ENCODE peak calls at places on chromosome 12, in four cellular contexts. R is HepG2, G is GM12878, Q is K562. H is an unnamed sample.
A peak's percentile ranks its signal among the peaks of the same experiment; 100 is the strongest.

GRCh38 chr12:94867066-94867855 is 136.2 kb downstream of the NDUFA12 start:
- DNase-seq in R (no peak), G (no peak), Q (no peak), H (no peak)

GRCh38 chr12:113203852-113204760 is 17.2 kb upstream of the TPCN1 start:
- DNase-seq in R (peak; percentile 12), G (no peak), Q (no peak), H (no peak)

GRCh38 chr12:14443531-14443930 is 78.0 kb downstream of the ATF7IP start:
- DNase-seq in R (no peak), G (no peak), Q (no peak), H (no peak)

GRCh38 chr12:96343347-96343954 is 56.8 kb downstream of the CDK17 start:
- DNase-seq in R (no peak), G (peak; percentile 79), Q (no peak), H (no peak)

GRCh38 chr12:39807043-39807442 is 187.4 kb upstream of the ABCD2 start:
- DNase-seq in R (peak; percentile 45), G (no peak), Q (peak; percentile 63), H (peak; percentile 48)

GRCh38 chr12:7937867-7938506 is 2.0 kb upstream of the SLC2A3 start:
- DNase-seq in R (no peak), G (no peak), Q (peak; percentile 24), H (no peak)

GRCh38 chr12:6607751-6608591 is 792 bp upstream of the CHD4 start:
- DNase-seq in R (peak; percentile 56), G (peak; percentile 67), Q (peak; percentile 68), H (peak; percentile 42)

GRCh38 chr12:60539592-60539991 is 943.8 kb downstream of the SLC16A7 start:
- DNase-seq in R (no peak), G (no peak), Q (no peak), H (no peak)

GRCh38 chr12:3003593-3003992 is 44.4 kb downstream of the TEAD4 start:
- DNase-seq in R (no peak), G (no peak), Q (no peak), H (no peak)

GRCh38 chr12:112928978-112929377 is 9.3 kb upstream of the OAS3 start:
- DNase-seq in R (no peak), G (no peak), Q (no peak), H (no peak)

GRCh38 chr12:34393821-34394150 is 371.5 kb downstream of the ALG10 start:
- DNase-seq in R (no peak), G (no peak), Q (no peak), H (no peak)

GRCh38 chr12:7190268-7191055 is 976 bp downstream of the PEX5 start:
- DNase-seq in R (peak; percentile 12), G (no peak), Q (no peak), H (no peak)

GRCh38 chr12:1463073-1463905 is 131.1 kb downstream of the FBXL14 start:
- DNase-seq in R (no peak), G (no peak), Q (peak; percentile 27), H (no peak)

GRCh38 chr12:116591608-116592115 is 32.5 kb downstream of the MAP1LC3B2 start:
- DNase-seq in R (no peak), G (no peak), Q (no peak), H (no peak)

GRCh38 chr12:132373967-132374820 is 44.8 kb upstream of the GALNT9 start:
- DNase-seq in R (no peak), G (no peak), Q (no peak), H (no peak)

GRCh38 chr12:104750061-104750460 is 208.0 kb downstream of the SLC41A2 start:
- DNase-seq in R (no peak), G (no peak), Q (no peak), H (no peak)

GRCh38 chr12:126212827-126213226 is 1147.6 kb downstream of the AACS start:
- DNase-seq in R (no peak), G (no peak), Q (no peak), H (no peak)

GRCh38 chr12:75825686-75826085 is 205.9 kb downstream of the PHLDA1 start:
- DNase-seq in R (no peak), G (no peak), Q (no peak), H (no peak)

GRCh38 chr12:117025481-117026151 is 73.6 kb downstream of the TESC start:
- DNase-seq in R (peak; percentile 68), G (no peak), Q (peak; percentile 79), H (peak; percentile 82)

GRCh38 chr12:115320451-115320850 is 636.5 kb upstream of the TBX3 start:
- DNase-seq in R (no peak), G (no peak), Q (no peak), H (no peak)

GRCh38 chr12:8078400-8078799 is 3.7 kb upstream of the NECAP1 start:
- DNase-seq in R (no peak), G (no peak), Q (no peak), H (no peak)

GRCh38 chr12:68012712-68013111 is 23.5 kb downstream of the IFNG-AS1 start:
- DNase-seq in R (no peak), G (peak; percentile 33), Q (no peak), H (no peak)

GRCh38 chr12:90250766-90251165 is 542.1 kb upstream of the ATP2B1 start:
- DNase-seq in R (no peak), G (no peak), Q (no peak), H (no peak)

GRCh38 chr12:93149228-93149627 is 220.1 kb upstream of the EEA1 start:
- DNase-seq in R (no peak), G (no peak), Q (no peak), H (no peak)
- TF ChIP-seq SP1 in R (no peak), G (no peak), Q (no peak), H (no peak)

GRCh38 chr12:108700833-108701450 is 30.4 kb downstream of the CORO1C start:
- DNase-seq in R (no peak), G (no peak), Q (no peak), H (peak; percentile 18)
- TF ChIP-seq FOXM1 in R (no peak), G (no peak), Q (no peak), H (no peak)

GRCh38 chr12:10364839-10365681 is 24.8 kb downstream of the KLRK1 start:
- DNase-seq in R (peak; percentile 53), G (peak; percentile 53), Q (no peak), H (peak; percentile 45)
- TF ChIP-seq SP1 in R (no peak), G (no peak), Q (no peak), H (no peak)

DNA sequence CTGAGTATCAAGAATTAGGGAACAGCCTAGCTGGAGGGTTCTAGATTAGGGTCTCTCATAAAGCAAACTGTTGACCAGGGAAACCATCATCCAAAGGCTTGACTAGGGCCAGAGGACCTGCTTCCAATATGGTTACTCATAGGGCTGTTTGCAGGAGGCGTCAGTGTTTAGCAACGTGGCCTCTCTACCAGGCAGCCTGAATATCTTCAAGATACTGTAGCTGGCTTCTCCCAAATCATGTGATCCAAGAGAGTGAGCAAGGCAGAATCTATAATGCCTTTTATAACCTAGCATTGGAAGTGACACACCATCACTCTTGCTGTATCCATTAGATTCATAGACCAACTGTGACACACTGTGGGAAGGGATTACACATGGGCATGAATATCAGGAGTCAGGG is 17.3 kb downstream of the TPH2 start:
- DNase-seq in R (no peak), G (no peak), Q (no peak), H (no peak)
- TF ChIP-seq FOXM1 in R (no peak), G (no peak), Q (no peak), H (no peak)

DNA sequence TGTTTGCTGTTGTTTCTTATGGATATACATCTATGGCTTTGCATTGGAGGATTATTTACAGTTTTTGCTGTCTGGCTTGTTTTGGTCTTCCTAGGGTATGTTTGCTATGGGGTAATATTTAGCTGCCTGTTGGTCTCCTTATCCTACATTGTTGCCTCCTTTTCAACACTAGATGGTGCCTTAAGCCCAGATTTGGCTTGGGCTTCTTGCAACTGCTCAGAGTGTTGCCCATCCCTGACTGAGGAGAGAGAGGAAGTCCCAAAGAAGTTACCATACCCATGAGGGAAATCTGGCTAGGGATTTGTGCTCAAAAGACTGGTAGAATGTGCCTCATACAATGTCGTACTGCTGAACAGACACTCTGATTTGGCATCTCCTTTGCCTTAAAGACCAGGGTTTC is 94.6 kb upstream of the MUCL1 start:
- DNase-seq in R (peak; percentile 38), G (peak; percentile 7), Q (no peak), H (peak; percentile 38)
- TF ChIP-seq SP1 in R (no peak), G (no peak), Q (no peak), H (no peak)

GRCh38 chr12:46577063-46577776 is 204.6 kb upstream of the SLC38A2 start:
- DNase-seq in R (peak; percentile 89), G (no peak), Q (no peak), H (no peak)
- TF ChIP-seq FOXM1 in R (no peak), G (no peak), Q (no peak), H (no peak)

GRCh38 chr12:122527478-122527944 is 462 bp downstream of the KNTC1 start:
- DNase-seq in R (no peak), G (no peak), Q (peak; percentile 25), H (peak; percentile 19)

GRCh38 chr12:122520676-122521075 is 6.1 kb downstream of the RSRC2 start:
- DNase-seq in R (no peak), G (no peak), Q (no peak), H (no peak)

GRCh38 chr12:122526683-122527477 is at the start of the genes KNTC1 and RSRC2:
- DNase-seq in R (peak; percentile 99), G (peak; percentile 99), Q (peak; percentile 94), H (peak; percentile 97)

GRCh38 chr12:122523280-122523679 is 3.5 kb downstream of the RSRC2 start:
- DNase-seq in R (peak; percentile 65), G (no peak), Q (no peak), H (no peak)

DNA sequence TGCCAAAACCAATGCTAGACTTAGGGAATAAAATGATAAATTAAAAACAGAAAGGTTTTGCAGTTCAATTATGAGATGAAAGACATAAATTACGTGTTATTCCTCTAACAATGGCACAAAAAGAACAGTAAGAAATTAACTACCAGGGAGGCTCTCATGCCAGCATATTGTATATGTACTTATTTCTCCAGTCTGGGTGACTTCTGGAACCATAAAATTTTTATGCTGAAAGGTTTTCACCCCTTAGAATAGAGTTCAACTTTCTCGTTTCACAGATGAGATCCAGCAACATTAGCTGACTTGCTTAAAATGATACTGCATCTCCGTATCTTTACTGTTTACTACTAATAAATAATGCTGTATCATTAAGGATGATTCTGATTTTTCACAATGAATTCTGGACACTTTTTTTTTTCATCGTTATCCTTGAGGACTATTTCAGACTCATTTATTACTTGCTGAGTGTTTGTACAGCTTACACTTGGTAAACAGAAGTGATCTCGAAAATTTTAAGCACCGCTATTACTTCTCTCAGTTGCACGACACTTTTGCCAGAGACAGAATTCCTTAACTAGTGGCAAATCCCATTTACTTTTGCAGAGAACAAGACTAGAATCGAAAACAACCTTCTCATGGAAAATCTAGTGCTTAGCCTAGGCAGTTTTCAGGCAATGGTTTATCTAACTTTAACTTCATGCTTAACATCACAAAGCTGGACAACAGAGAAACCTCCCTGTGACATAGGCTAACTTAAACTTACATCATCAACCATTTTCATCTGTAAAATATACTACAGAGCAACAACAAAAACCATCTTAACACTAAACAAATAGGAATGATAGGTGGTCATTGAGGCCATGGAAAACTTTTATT is 2.7 kb downstream of the RSRC2 start:
- DNase-seq in R (no peak), G (no peak), Q (no peak), H (no peak)
- TF ChIP-seq SP1 in R (no peak), G (no peak), Q (peak; percentile 22), H (no peak)

DNA sequence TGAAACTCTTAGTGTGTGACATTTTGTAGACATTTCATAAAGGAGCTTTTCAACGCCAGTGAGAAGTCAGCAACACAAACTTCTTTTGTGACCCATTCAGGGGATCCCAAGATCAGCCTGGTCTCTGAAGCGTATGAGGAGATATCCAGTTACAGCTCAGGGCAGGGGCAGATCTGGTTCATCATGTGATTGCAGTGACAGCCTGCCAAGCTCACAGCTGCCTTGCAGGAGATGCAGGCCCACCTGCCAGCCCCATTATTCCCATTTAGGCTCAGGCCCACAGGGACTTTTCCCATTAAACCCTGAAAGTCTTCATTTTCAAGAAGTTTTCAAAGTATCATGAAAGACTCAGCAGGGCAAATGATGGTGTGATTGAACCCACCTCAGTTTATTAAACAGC is 38.3 kb downstream of the SRGAP1 start:
- DNase-seq in R (no peak), G (no peak), Q (no peak), H (peak; percentile 40)
- TF ChIP-seq FOXM1 in R (no peak), G (no peak), Q (no peak), H (no peak)